ENCODE peak calls at places on chromosome 3, in eight cellular contexts. K is HCT116, U is stomach, C is sigmoid colon, I is tibial nerve, Z is suprapubic skin, E is Peyer's patch, W is breast epithelium. R is an unnamed sample.

GRCh38 chr3:36701903-36702374 is 62.4 kb downstream of the DCLK3 start:
- DNase-seq in K (no peak), U (no peak), C (no peak), I (no peak), Z (no peak), E (no peak), W (no peak), R (no peak)

GRCh38 chr3:144341461-144341860 is 369.8 kb downstream of the DIPK2A start:
- DNase-seq in K (no peak), U (no peak), C (no peak), I (no peak), Z (no peak), E (no peak), W (no peak), R (no peak)

GRCh38 chr3:69236808-69237707 is 114.7 kb upstream of the LMOD3 start:
- DNase-seq in K (no peak), U (no peak), C (no peak), I (no peak), Z (no peak), E (no peak), W (no peak), R (no peak)

GRCh38 chr3:57007513-57008415 is 52.7 kb upstream of the SPATA12 start:
- DNase-seq in K (peak), U (peak), C (peak), I (peak), Z (peak), E (no peak), W (peak), R (peak)

GRCh38 chr3:112582242-112582874 is 20.5 kb downstream of the SLC35A5 start:
- DNase-seq in K (peak), U (no peak), C (no peak), I (no peak), Z (no peak), E (no peak), W (no peak), R (no peak)

GRCh38 chr3:158769519-158770253 is 32.2 kb upstream of the MFSD1 start:
- DNase-seq in K (no peak), U (no peak), C (no peak), I (no peak), Z (no peak), E (no peak), W (no peak), R (no peak)

GRCh38 chr3:162007722-162008121 is 511.1 kb downstream of the OTOL1 start:
- DNase-seq in K (no peak), U (no peak), C (no peak), I (no peak), Z (no peak), E (no peak), W (no peak), R (no peak)

GRCh38 chr3:86653801-86654200 is 337.1 kb downstream of the VGLL3 start:
- DNase-seq in K (no peak), U (no peak), C (no peak), I (no peak), Z (no peak), E (no peak), W (no peak), R (no peak)

GRCh38 chr3:33798113-33798417 is 365 bp upstream of the PDCD6IP start:
- DNase-seq in K (no peak), U (no peak), C (no peak), I (no peak), Z (no peak), E (no peak), W (no peak), R (no peak)

GRCh38 chr3:158718490-158719170 is 13.6 kb downstream of the RARRES1 start:
- DNase-seq in K (peak), U (no peak), C (no peak), I (no peak), Z (no peak), E (no peak), W (no peak), R (peak)

GRCh38 chr3:47849186-47850061 is 46.5 kb downstream of the DHX30 start:
- DNase-seq in K (no peak), U (no peak), C (no peak), I (no peak), Z (no peak), E (no peak), W (no peak), R (no peak)
- TF ChIP-seq POLR2A in K (no peak), U (no peak), C (no peak), I (no peak), Z (no peak), E (no peak), W (no peak), R (no peak)

DNA sequence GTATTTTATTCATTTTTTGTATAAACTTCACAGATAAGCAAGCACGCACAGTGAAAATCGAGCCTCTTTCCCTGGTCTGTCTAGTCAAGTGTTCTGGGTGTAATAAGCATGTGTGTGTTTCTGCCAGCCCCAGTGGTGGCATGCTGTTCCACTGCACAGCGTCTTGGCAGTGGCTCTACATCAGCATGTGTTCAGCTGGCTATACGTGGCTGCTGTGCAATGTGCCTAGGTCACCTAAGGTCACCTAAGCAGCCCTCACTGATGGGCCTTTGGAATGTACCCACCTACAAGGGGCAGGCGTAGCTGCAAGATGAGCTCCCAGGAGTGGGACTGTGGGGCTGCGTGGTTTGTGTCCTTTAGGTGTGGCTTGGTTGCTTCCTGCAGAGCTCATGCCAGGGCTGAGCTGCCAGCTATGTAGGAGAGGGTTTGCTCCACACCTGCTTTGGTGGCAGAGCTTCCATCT is 4.9 kb downstream of the LIMD1 start:
- DNase-seq in K (no peak), U (peak), C (no peak), I (no peak), Z (no peak), E (no peak), W (no peak), R (no peak)
- TF ChIP-seq POLR2A in K (no peak), U (no peak), C (no peak), I (no peak), Z (no peak), E (no peak), W (no peak), R (no peak)

DNA sequence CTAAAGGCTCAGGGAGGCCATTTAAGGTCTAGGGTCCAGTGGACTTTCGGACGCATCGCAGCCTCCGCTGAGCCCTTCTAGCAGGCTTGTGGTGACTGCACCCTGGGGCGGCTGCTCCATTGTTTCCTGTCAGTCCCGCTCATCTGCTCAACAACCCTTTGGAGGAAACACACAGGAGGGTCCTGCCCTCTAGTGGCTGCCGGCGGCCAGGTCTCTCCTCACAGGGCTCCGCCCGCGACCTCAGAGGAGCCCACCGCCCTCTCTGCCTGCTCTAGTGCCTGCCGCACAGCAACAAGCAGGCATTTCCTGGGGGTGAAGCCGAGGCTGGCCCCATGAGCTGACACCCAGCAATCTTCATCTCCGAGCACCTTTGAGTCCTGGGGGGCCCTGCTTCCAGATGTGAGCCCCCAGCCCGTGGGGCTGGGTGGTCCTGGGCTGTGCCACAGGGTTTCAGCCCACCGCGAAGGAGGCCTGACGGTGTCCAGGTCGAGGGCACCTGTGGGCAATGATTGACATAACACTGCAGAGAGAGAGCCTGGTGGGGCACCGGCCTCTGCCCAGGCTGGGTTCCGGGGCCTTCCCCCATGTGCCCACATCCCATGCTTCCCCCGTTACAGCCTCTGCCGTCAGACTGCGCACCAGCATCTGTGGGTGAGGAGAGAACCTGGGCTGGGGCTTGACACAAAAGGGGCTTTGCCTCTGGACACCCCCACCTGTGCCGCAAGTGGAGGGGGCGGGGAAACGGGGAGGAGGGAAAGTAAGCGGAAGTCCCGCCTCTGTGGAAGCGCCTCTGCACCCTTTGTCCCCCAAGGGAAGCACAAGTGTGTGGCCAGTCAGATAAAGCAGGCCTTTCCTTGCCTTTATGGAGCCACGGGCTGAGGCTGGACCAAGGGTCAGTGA is 27.0 kb upstream of the SFMBT1 start:
- DNase-seq in K (peak), U (peak), C (peak), I (peak), Z (peak), E (peak), W (peak), R (peak)
- TF ChIP-seq POLR2A in K (peak), U (no peak), C (no peak), I (no peak), Z (no peak), E (no peak), W (no peak), R (peak)

DNA sequence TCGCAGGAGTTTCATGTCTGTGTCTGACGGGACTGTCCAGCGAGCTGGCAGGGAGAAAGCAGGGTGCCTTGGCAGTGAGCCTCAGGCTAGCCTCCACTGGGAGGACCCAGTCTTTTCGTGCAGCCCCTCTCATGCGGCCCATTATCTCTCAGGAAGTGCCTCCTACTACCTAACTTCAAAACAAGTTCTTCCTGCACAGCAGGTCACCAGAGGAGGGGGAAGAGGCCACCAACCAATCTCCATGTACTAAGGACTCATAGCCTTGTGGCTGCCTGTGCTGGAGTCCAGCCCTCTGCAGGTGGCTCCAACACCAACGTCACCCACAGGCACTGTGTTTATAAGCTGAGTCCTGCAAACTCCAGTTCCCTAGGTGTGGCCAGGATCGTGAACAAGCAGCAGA is 4.8 kb downstream of the VIPR1 start:
- DNase-seq in K (no peak), U (peak), C (peak), I (no peak), Z (peak), E (peak), W (peak), R (no peak)
- TF ChIP-seq POLR2A in K (no peak), U (no peak), C (peak), I (no peak), Z (no peak), E (peak), W (no peak), R (no peak)